ENCODE peak calls at places on chromosome 9, in five cellular contexts. Y is heart right ventricle, D is PC-3, J is cardiac muscle cell, T is H1. E is an unnamed sample.

GRCh38 chr9:124511891-124512805 is 4.9 kb upstream of the NR5A1 start:
- DNase-seq in Y (no peak), D (no peak), J (peak; percentile 24), T (peak; percentile 53), E (no peak)

GRCh38 chr9:111098093-111098492 is 59.8 kb upstream of the LPAR1 start:
- DNase-seq in Y (no peak), D (no peak), J (no peak), T (no peak), E (no peak)

GRCh38 chr9:134597957-134598883 is 43.4 kb upstream of the COL5A1 start:
- DNase-seq in Y (no peak), D (no peak), J (no peak), T (no peak), E (no peak)

GRCh38 chr9:124084087-124084486 is 72.5 kb downstream of the LHX2 start:
- DNase-seq in Y (no peak), D (peak; percentile 42), J (no peak), T (no peak), E (no peak)

GRCh38 chr9:89418882-89419641 is 78.9 kb downstream of the SEMA4D start:
- DNase-seq in Y (no peak), D (no peak), J (no peak), T (no peak), E (peak; percentile 51)

GRCh38 chr9:5468850-5469249 is 18.5 kb downstream of the CD274 start:
- DNase-seq in Y (no peak), D (no peak), J (no peak), T (no peak), E (no peak)

GRCh38 chr9:123335227-123335985 is 20.6 kb upstream of the CRB2 start:
- DNase-seq in Y (no peak), D (no peak), J (peak; percentile 76), T (no peak), E (no peak)

GRCh38 chr9:18296702-18297531 is 177.0 kb upstream of the ADAMTSL1 start:
- DNase-seq in Y (no peak), D (no peak), J (peak; percentile 33), T (no peak), E (no peak)

GRCh38 chr9:69526699-69527098 is 145.5 kb downstream of the APBA1 start:
- DNase-seq in Y (no peak), D (no peak), J (no peak), T (no peak), E (no peak)

GRCh38 chr9:3391414-3391813 is 134.4 kb downstream of the RFX3 start:
- DNase-seq in Y (no peak), D (no peak), J (no peak), T (no peak), E (no peak)

GRCh38 chr9:17906204-17906840 is 327.5 kb downstream of the SH3GL2 start:
- DNase-seq in Y (no peak), D (no peak), J (peak; percentile 27), T (peak; percentile 73), E (no peak)

GRCh38 chr9:2785060-2785459 is 58.8 kb downstream of the PUM3 start:
- DNase-seq in Y (no peak), D (no peak), J (peak; percentile 38), T (no peak), E (no peak)

GRCh38 chr9:116605904-116606341 is 81.2 kb upstream of the TRIM32 start:
- DNase-seq in Y (peak; percentile 34), D (no peak), J (peak; percentile 62), T (no peak), E (no peak)

GRCh38 chr9:94639045-94639995 is at the start of gene FBP1:
- DNase-seq in Y (peak; percentile 27), D (peak; percentile 39), J (peak; percentile 28), T (peak; percentile 74), E (peak; percentile 13)

GRCh38 chr9:129322641-129323375 is 144.7 kb upstream of the IER5L start:
- DNase-seq in Y (no peak), D (no peak), J (no peak), T (no peak), E (no peak)
- H3K27ac ChIP-seq in Y (peak overlapping the region; percentile 90), D (no peak overlapping the region), J (peak overlapping the region; percentile 97), T (no peak overlapping the region), E (no peak overlapping the region)

GRCh38 chr9:78519786-78520185 is 222.9 kb downstream of the PSAT1 start:
- DNase-seq in Y (no peak), D (peak; percentile 27), J (no peak), T (no peak), E (no peak)

GRCh38 chr9:78521680-78522079 is 224.8 kb downstream of the PSAT1 start:
- DNase-seq in Y (no peak), D (no peak), J (no peak), T (no peak), E (no peak)
- H3K9me3 ChIP-seq in Y (no peaks in the 10 kb centered on the region), D (no peaks in the 10 kb centered on the region), J (no peaks in the 10 kb centered on the region), T (peaks cover 11% of the 10 kb centered on the region), E (peaks cover 14% of the 10 kb centered on the region)

GRCh38 chr9:36911037-36911436 is 123.0 kb downstream of the PAX5 start:
- DNase-seq in Y (no peak), D (no peak), J (no peak), T (no peak), E (no peak)

GRCh38 chr9:36912620-36913019 is 121.4 kb downstream of the PAX5 start:
- DNase-seq in Y (no peak), D (no peak), J (no peak), T (no peak), E (no peak)

GRCh38 chr9:36911601-36912412 is 122.3 kb downstream of the PAX5 start:
- DNase-seq in Y (no peak), D (no peak), J (peak; percentile 35), T (no peak), E (no peak)

GRCh38 chr9:36914212-36914577 is 119.9 kb downstream of the PAX5 start:
- DNase-seq in Y (no peak), D (peak; percentile 25), J (no peak), T (no peak), E (no peak)

GRCh38 chr9:36913393-36914211 is 120.5 kb downstream of the PAX5 start:
- DNase-seq in Y (no peak), D (no peak), J (no peak), T (no peak), E (no peak)
- TF ChIP-seq CTCF in Y (no peak), D (peak; percentile 37), J (peak; percentile 18), T (peak; percentile 41), E (no peak)

GRCh38 chr9:121326130-121326838 is 43.8 kb downstream of the STOM start:
- DNase-seq in Y (peak; percentile 94), D (peak; percentile 36), J (peak; percentile 87), T (no peak), E (no peak)
- H3K27ac ChIP-seq in Y (peak overlapping the region; percentile 90), D (no peak overlapping the region), J (no peak overlapping the region), T (no peak overlapping the region), E (no peak overlapping the region)

GRCh38 chr9:137720571-137721110 is 101.8 kb downstream of the EHMT1 start:
- DNase-seq in Y (no peak), D (no peak), J (no peak), T (no peak), E (no peak)

GRCh38 chr9:137717776-137718327 is 99.0 kb downstream of the EHMT1 start:
- DNase-seq in Y (no peak), D (no peak), J (no peak), T (no peak), E (no peak)

GRCh38 chr9:137721479-137721878 is 102.7 kb downstream of the EHMT1 start:
- DNase-seq in Y (no peak), D (no peak), J (no peak), T (no peak), E (no peak)

GRCh38 chr9:137716694-137717287 is 98.0 kb downstream of the EHMT1 start:
- DNase-seq in Y (no peak), D (no peak), J (no peak), T (no peak), E (no peak)

GRCh38 chr9:137719194-137719593 is 100.4 kb downstream of the EHMT1 start:
- DNase-seq in Y (no peak), D (no peak), J (no peak), T (no peak), E (no peak)
- H3K9me3 ChIP-seq in Y (no peaks in the 10 kb centered on the region), D (no peaks in the 10 kb centered on the region), J (no peaks in the 10 kb centered on the region), T (no peaks in the 10 kb centered on the region), E (peaks cover 19% of the 10 kb centered on the region)

DNA sequence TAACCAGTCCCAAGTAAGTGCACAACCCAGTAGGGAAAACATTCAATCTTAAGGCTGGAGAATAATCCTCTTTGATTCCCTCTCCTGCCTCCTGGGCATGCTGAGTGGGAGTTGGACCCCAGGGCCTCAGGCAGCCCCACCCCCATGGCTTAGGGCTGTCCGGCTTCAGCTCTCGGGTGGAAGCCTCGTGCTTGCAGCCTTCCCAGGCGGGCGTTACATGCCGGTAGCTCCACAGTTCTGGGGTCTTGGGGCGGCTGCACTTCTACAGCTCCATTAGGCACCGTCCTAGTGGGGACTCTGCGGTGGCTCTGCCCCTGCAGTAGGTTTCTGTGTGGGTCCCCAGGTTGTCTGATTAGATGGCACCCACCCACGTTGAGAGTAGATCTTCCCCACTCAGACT is 10.1 kb downstream of the GLIPR2 start:
- DNase-seq in Y (no peak), D (no peak), J (no peak), T (no peak), E (no peak)
- TF ChIP-seq CTCF in Y (no peak), D (no peak), J (no peak), T (no peak), E (no peak)

GRCh38 chr9:129402341-129402739 is 218.6 kb downstream of the C9orf50 start:
- DNase-seq in Y (no peak), D (no peak), J (peak; percentile 33), T (peak; percentile 69), E (no peak)

GRCh38 chr9:129403743-129404620 is 216.9 kb downstream of the C9orf50 start:
- DNase-seq in Y (no peak), D (no peak), J (no peak), T (no peak), E (no peak)

GRCh38 chr9:129404621-129405020 is 216.3 kb downstream of the C9orf50 start:
- DNase-seq in Y (no peak), D (no peak), J (no peak), T (no peak), E (no peak)

GRCh38 chr9:129401623-129402340 is 219.1 kb downstream of the C9orf50 start:
- DNase-seq in Y (peak; percentile 56), D (no peak), J (peak; percentile 64), T (no peak), E (no peak)

DNA sequence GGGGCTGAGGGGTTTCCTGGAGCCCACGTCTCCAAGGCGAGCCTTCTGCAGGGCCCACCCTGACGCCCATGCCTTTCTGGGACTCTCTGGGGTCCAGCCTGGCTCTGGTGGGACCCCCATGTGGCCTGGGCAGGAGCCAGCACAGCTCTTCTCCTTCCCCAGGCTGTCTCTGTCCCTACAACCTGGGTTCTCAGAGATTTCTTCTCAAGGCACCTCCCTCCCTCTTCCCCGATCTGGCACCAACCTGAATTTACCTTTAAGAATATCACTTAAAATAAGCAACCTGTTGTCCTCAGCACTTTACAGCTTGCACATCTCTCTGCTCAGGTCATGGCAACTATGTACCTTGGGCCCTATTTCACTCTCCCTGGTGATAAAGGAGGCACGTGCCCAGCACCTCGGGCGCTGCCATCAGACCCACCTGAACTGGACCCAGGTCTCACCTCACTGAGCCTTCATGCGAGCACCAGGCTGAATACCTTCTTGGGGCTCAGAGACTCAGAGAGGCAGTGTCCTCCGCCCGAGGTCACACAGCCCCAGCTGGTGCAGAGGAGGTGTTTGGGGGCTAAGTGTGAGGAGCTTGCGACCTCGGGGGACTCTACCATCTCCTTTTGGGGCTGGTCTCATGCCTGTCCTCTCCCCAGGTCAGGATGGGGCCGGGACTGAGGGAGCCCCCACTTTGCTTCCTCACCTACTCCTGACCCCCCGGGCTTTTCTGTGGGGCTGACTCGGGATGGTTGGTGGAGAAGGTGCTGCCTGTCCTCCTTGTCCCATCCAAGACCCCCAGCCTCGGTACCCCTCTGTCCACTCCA is 217.8 kb downstream of the C9orf50 start:
- DNase-seq in Y (no peak), D (no peak), J (no peak), T (no peak), E (no peak)
- H3K27ac ChIP-seq in Y (peak overlapping the region; percentile 72), D (no peak overlapping the region), J (no peak overlapping the region), T (no peak overlapping the region), E (no peak overlapping the region)

E was measured in CD4-positive, alpha-beta T cell.